ENCODE peak calls at places on chromosomes 7 and 10, in ten cellular contexts. B is T-helper 17 cell; A is posterior cingulate gyrus; T is spleen; F is naive thymus-derived CD8-positive, alpha-beta T cell; M is A549; V is ovary; J is glomerular endothelial cell; L is AG09309; R is HuH-7. P is an unnamed sample.

GRCh38 chr7:95549818-95550529 is 46.3 kb downstream of the PDK4 start:
- DNase-seq in B (no peak), A (peak), T (no peak), F (no peak), M (peak), V (peak), J (peak), L (peak), R (no peak), P (no peak)

GRCh38 chr7:107661081-107661864 is 645 bp downstream of the SLC26A4 start:
- DNase-seq in B (peak), A (no peak), T (peak), F (no peak), M (no peak), V (peak), J (no peak), L (no peak), R (peak), P (peak)

GRCh38 chr10:96441126-96441905 is 72.4 kb downstream of the TLL2 start:
- DNase-seq in B (no peak), A (no peak), T (no peak), F (no peak), M (no peak), V (no peak), J (no peak), L (no peak), R (no peak), P (no peak)

GRCh38 chr10:85596389-85596788 is 770.2 kb downstream of the GRID1 start:
- DNase-seq in B (no peak), A (no peak), T (no peak), F (no peak), M (no peak), V (no peak), J (no peak), L (no peak), R (no peak), P (no peak)

GRCh38 chr10:100186253-100186780 is 488 bp upstream of the ERLIN1 start:
- DNase-seq in B (no peak), A (no peak), T (no peak), F (no peak), M (peak), V (peak), J (peak), L (no peak), R (no peak), P (peak)

GRCh38 chr10:78359641-78360091 is 326.0 kb downstream of the RPS24 start:
- DNase-seq in B (no peak), A (no peak), T (peak), F (no peak), M (no peak), V (no peak), J (no peak), L (no peak), R (no peak), P (no peak)

GRCh38 chr7:156012412-156012811 is 200.1 kb upstream of the SHH start:
- DNase-seq in B (no peak), A (no peak), T (no peak), F (no peak), M (no peak), V (no peak), J (no peak), L (no peak), R (no peak), P (no peak)

GRCh38 chr10:114042895-114043531 is 653 bp upstream of the ADRB1 start:
- DNase-seq in B (no peak), A (no peak), T (no peak), F (no peak), M (peak), V (no peak), J (no peak), L (no peak), R (peak), P (peak)